ENCODE peak calls at places on chromosomes 2 and 18, in six cellular contexts. D, V, I, B, U and F are unnamed samples.

GRCh38 chr2:107936427-107937359 is 49.6 kb upstream of the SLC5A7 start:
- DNase-seq in V (no peak), I (no peak), U (peak; percentile 2), B (no peak), D (no peak), F (no peak)

GRCh38 chr2:164275659-164276058 is 345.6 kb downstream of the GRB14 start:
- DNase-seq in V (no peak), B (no peak), D (no peak), I (no peak), U (no peak), F (no peak)

GRCh38 chr18:2968559-2968958 is 44.4 kb downstream of the LPIN2 start:
- DNase-seq in V (no peak), B (no peak), U (no peak), I (no peak), D (no peak), F (no peak)

GRCh38 chr2:52269696-52270485 is 1238.0 kb upstream of the NRXN1 start:
- DNase-seq in I (no peak), B (no peak), D (no peak), U (peak; percentile 67), V (no peak), F (no peak)

GRCh38 chr18:27583466-27583865 is 398.4 kb upstream of the CHST9 start:
- DNase-seq in D (no peak), V (no peak), U (no peak), I (no peak), B (no peak), F (no peak)

GRCh38 chr18:26185267-26185666 is 41.0 kb upstream of the TAF4B start:
- DNase-seq in D (no peak), U (peak; percentile 1), I (no peak), V (no peak), B (no peak), F (no peak)

GRCh38 chr2:105675841-105676240 is 68.9 kb upstream of the NCK2 start:
- DNase-seq in V (no peak), U (peak; percentile 19), I (no peak), B (no peak), D (no peak), F (no peak)

GRCh38 chr2:143629344-143629743 is 500.1 kb downstream of the ARHGAP15 start:
- DNase-seq in D (no peak), I (no peak), B (no peak), U (peak; percentile 66), V (no peak), F (no peak)

GRCh38 chr18:8501044-8501443 is 108.2 kb upstream of the RAB12 start:
- DNase-seq in B (no peak), I (no peak), D (no peak), U (no peak), V (no peak), F (no peak)

GRCh38 chr2:207165121-207166038 is at the start of gene KLF7:
- DNase-seq in I (peak; percentile 35), U (peak; percentile 52), V (peak; percentile 59), B (peak; percentile 45), D (peak; percentile 14), F (peak; percentile 73)

GRCh38 chr2:238439093-238439849 is 12.5 kb downstream of the ASB1 start:
- DNase-seq in V (no peak), D (peak; percentile 45), B (no peak), I (peak; percentile 14), U (peak; percentile 94), F (peak; percentile 36)

GRCh38 chr2:188600536-188601210 is 309.0 kb downstream of the GULP1 start:
- DNase-seq in D (no peak), U (no peak), V (no peak), I (no peak), B (no peak), F (no peak)

GRCh38 chr2:181058378-181059269 is 78.2 kb downstream of the UBE2E3 start:
- DNase-seq in U (peak; percentile 43), B (peak; percentile 15), I (peak; percentile 38), D (no peak), V (no peak), F (no peak)

GRCh38 chr2:88099798-88100488 is 27.9 kb downstream of the FABP1 start:
- DNase-seq in D (no peak), B (no peak), I (no peak), V (no peak), U (peak; percentile 41), F (no peak)

GRCh38 chr2:136134126-136134525 is 16.2 kb upstream of the CXCR4 start:
- DNase-seq in V (no peak), B (no peak), D (no peak), I (peak; percentile 53), U (no peak), F (peak; percentile 63)

GRCh38 chr18:43192408-43192807 is 76.9 kb upstream of the RIT2 start:
- DNase-seq in D (no peak), B (no peak), V (no peak), U (no peak), I (no peak), F (no peak)

GRCh38 chr18:28041366-28041765 is 135.6 kb downstream of the CDH2 start:
- DNase-seq in D (no peak), V (no peak), B (no peak), U (peak; percentile 83), I (no peak), F (no peak)

GRCh38 chr2:112884869-112885502 is 26.0 kb upstream of the IL37 start:
- DNase-seq in V (no peak), D (no peak), B (peak; percentile 76), U (peak; percentile 41), I (peak; percentile 45), F (peak; percentile 75)

GRCh38 chr2:136358576-136358975 is 240.6 kb upstream of the CXCR4 start:
- DNase-seq in U (no peak), I (no peak), B (no peak), V (no peak), D (no peak), F (no peak)

GRCh38 chr2:54671875-54672586 is 51.4 kb upstream of the EML6 start:
- DNase-seq in V (no peak), B (no peak), U (peak; percentile 32), I (no peak), D (no peak), F (no peak)

GRCh38 chr2:134460583-134460998 is 206.7 kb downstream of the MGAT5 start:
- DNase-seq in D (no peak), U (peak; percentile 64), I (peak; percentile 11), V (no peak), B (peak; percentile 31), F (peak; percentile 18)

GRCh38 chr2:70861774-70862644 is 26.4 kb upstream of the CD207 start:
- DNase-seq in V (peak; percentile 45), D (no peak), B (peak; percentile 79), I (peak; percentile 34), U (peak; percentile 82), F (peak; percentile 26)

GRCh38 chr2:59886758-59887157 is 666.7 kb downstream of the BCL11A start:
- DNase-seq in I (no peak), D (no peak), U (no peak), B (no peak), V (no peak), F (no peak)

GRCh38 chr2:232528746-232529445 is 2.9 kb downstream of the CHRND start:
- DNase-seq in U (no peak), B (no peak), V (no peak), D (no peak), I (no peak), F (no peak)

GRCh38 chr18:76592981-76593381 is 97.9 kb upstream of the ZNF516 start:
- DNase-seq in V (no peak), U (peak; percentile 63), I (no peak), D (no peak), B (no peak), F (no peak)

GRCh38 chr2:196329959-196330358 is 158.6 kb upstream of the STK17B start:
- DNase-seq in V (no peak), D (no peak), I (no peak), U (no peak), B (no peak), F (no peak)

GRCh38 chr2:196322963-196323810 is 151.8 kb upstream of the STK17B start:
- DNase-seq in V (no peak), I (no peak), U (peak; percentile 74), D (no peak), B (no peak), F (no peak)

GRCh38 chr2:196318517-196319377 is 147.4 kb upstream of the STK17B start:
- DNase-seq in V (no peak), B (no peak), D (no peak), U (no peak), I (no peak), F (no peak)

GRCh38 chr2:196328088-196328680 is 156.8 kb upstream of the STK17B start:
- DNase-seq in I (no peak), B (no peak), D (no peak), U (no peak), V (no peak), F (no peak)

DNA sequence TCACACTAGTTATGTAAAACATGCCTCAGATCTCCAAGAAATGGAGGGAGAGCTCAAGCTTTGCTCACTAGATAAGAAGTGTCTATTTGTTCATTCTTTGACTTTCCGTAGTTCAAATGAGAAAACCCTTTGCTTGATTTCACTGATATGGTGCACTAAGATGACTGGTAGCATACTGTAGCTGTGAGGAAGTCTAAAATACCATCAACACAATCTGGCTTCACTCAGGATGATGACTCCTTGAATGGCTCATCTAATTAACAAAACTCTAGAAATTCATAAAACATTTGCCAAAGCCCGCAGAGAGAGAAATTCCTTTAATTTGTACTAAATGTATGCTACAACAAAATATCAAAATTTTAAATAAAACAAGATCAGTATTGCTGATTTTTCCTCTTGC is 152.8 kb upstream of the STK17B start:
- DNase-seq in I (no peak), B (no peak), V (no peak), D (no peak), U (peak; percentile 32), F (no peak)
- H3K9me3 ChIP-seq in I (no peaks in the 10 kb centered on the region), B (no peaks in the 10 kb centered on the region), V (no peaks in the 10 kb centered on the region), D (no peaks in the 10 kb centered on the region), U (no peaks in the 10 kb centered on the region), F (no peaks in the 10 kb centered on the region)

GRCh38 chr2:201257941-201258665 is 2.2 kb upstream of the CASP8 start:
- DNase-seq in V (peak; percentile 70), D (peak; percentile 19), I (peak; percentile 96), B (peak; percentile 92), U (peak; percentile 92), F (peak; percentile 87)

GRCh38 chr2:201257381-201257940 is 2.9 kb upstream of the CASP8 start:
- DNase-seq in I (peak; percentile 68), V (no peak), U (no peak), B (peak; percentile 62), D (no peak), F (peak; percentile 69)

GRCh38 chr2:201258666-201258999 is 1.7 kb upstream of the CASP8 start:
- DNase-seq in D (no peak), V (no peak), U (no peak), I (no peak), B (no peak), F (no peak)

GRCh38 chr2:201260302-201260800 is at the start of gene CASP8:
- DNase-seq in I (peak; percentile 78), D (no peak), B (peak; percentile 62), V (peak; percentile 31), U (peak; percentile 76), F (peak; percentile 95)

GRCh38 chr2:201259216-201259615 is 1.1 kb upstream of the CASP8 start:
- DNase-seq in V (no peak), I (no peak), D (no peak), U (peak; percentile 7), B (no peak), F (no peak)
- H3K4me3 ChIP-seq in V (peak overlapping the region; percentile 52), I (peak overlapping the region; percentile 82), D (peak overlapping the region; percentile 86), U (no peak overlapping the region), B (peak overlapping the region; percentile 59), F (peak overlapping the region; percentile 100)

GRCh38 chr2:1742300-1742679 is 2.0 kb downstream of the PXDN start:
- DNase-seq in B (no peak), V (no peak), I (no peak), U (no peak), D (no peak), F (no peak)
- H3K27ac ChIP-seq in B (peak overlapping the region; percentile 93), V (peak overlapping the region; percentile 99), I (no peak overlapping the region), U (peak overlapping the region; percentile 55), D (peak overlapping the region; percentile 99), F (no peak overlapping the region)

GRCh38 chr2:148592812-148593211 is 51.7 kb upstream of the EPC2 start:
- DNase-seq in V (no peak), I (no peak), U (no peak), D (no peak), B (no peak), F (no peak)
- H3K9me3 ChIP-seq in V (no peaks in the 10 kb centered on the region), I (no peaks in the 10 kb centered on the region), U (no peaks in the 10 kb centered on the region), D (no peaks in the 10 kb centered on the region), B (no peaks in the 10 kb centered on the region), F (no peaks in the 10 kb centered on the region)